ENCODE peak calls at places on chromosomes 4 and X, in seven cellular contexts. E, G, U, D, H, X and Z are unnamed samples.
A peak's percentile ranks its signal among the peaks of the same experiment; 100 is the strongest.

GRCh38 chr4:8830056-8830455 is 41.6 kb downstream of the HMX1 start:
- DNase-seq in E (no peak), G (no peak), U (no peak), D (peak; percentile 30), H (no peak), X (no peak), Z (peak; percentile 28)

GRCh38 chr4:174080361-174080760 is 203.1 kb downstream of the FBXO8 start:
- DNase-seq in E (no peak), G (peak; percentile 35), U (no peak), D (no peak), H (no peak), X (no peak), Z (no peak)

GRCh38 chr4:77880784-77881183 is 18.2 kb downstream of the MRPL1 start:
- DNase-seq in E (no peak), G (no peak), U (peak; percentile 2), D (no peak), H (no peak), X (no peak), Z (no peak)

GRCh38 chrX:7158468-7158990 is 10.6 kb upstream of the PUDP start:
- DNase-seq in E (peak; percentile 29), G (no peak), U (peak; percentile 40), D (no peak), H (no peak), X (no peak), Z (no peak)

GRCh38 chr4:94126669-94127068 is 81.0 kb upstream of the SMARCAD1 start:
- DNase-seq in E (no peak), G (no peak), U (peak; percentile 42), D (no peak), H (no peak), X (no peak), Z (no peak)

GRCh38 chrX:105608745-105609144 is 213.6 kb upstream of the NRK start:
- DNase-seq in E (no peak), G (no peak), U (no peak), D (no peak), H (no peak), X (no peak), Z (no peak)

GRCh38 chr4:153448003-153448731 is 18.0 kb upstream of the TMEM131L start:
- DNase-seq in E (no peak), G (no peak), U (no peak), D (no peak), H (no peak), X (no peak), Z (no peak)

GRCh38 chrX:149881081-149881711 is at the start of gene MAGEA8:
- DNase-seq in E (peak; percentile 53), G (no peak), U (peak; percentile 15), D (no peak), H (no peak), X (peak; percentile 20), Z (no peak)

GRCh38 chr4:2691952-2692435 is 64.1 kb downstream of the TNIP2 start:
- DNase-seq in E (no peak), G (no peak), U (no peak), D (no peak), H (no peak), X (peak; percentile 23), Z (no peak)

GRCh38 chrX:115452256-115452655 is 108.7 kb upstream of the PLS3 start:
- DNase-seq in E (no peak), G (no peak), U (no peak), D (no peak), H (peak; percentile 0), X (no peak), Z (no peak)

GRCh38 chr4:168199262-168199957 is 107.1 kb downstream of the ANXA10 start:
- DNase-seq in E (no peak), G (no peak), U (no peak), D (no peak), H (no peak), X (peak; percentile 4), Z (no peak)

GRCh38 chrX:56313308-56313707 is 81.2 kb downstream of the KLF8 start:
- DNase-seq in E (no peak), G (no peak), U (no peak), D (no peak), H (no peak), X (no peak), Z (no peak)

GRCh38 chr4:53015681-53016080 is 153.6 kb downstream of the RASL11B start:
- DNase-seq in E (peak; percentile 28), G (no peak), U (peak; percentile 53), D (no peak), H (peak; percentile 54), X (peak; percentile 7), Z (no peak)

GRCh38 chr4:145824469-145824868 is 114.2 kb downstream of the ZNF827 start:
- DNase-seq in E (peak; percentile 83), G (no peak), U (peak; percentile 86), D (no peak), H (no peak), X (no peak), Z (peak; percentile 52)

GRCh38 chr4:21862917-21863316 is 85.7 kb downstream of the KCNIP4 start:
- DNase-seq in E (no peak), G (no peak), U (no peak), D (no peak), H (no peak), X (no peak), Z (no peak)

GRCh38 chrX:39855748-39856129 is 242.0 kb downstream of the BCOR start:
- DNase-seq in E (peak; percentile 54), G (peak; percentile 27), U (peak; percentile 65), D (no peak), H (peak; percentile 49), X (peak; percentile 77), Z (no peak)

GRCh38 chr4:829291-829690 is 3.4 kb upstream of the CPLX1 start:
- DNase-seq in E (no peak), G (no peak), U (no peak), D (no peak), H (no peak), X (no peak), Z (no peak)

GRCh38 chrX:40470830-40471429 is 109.8 kb upstream of the ATP6AP2 start:
- DNase-seq in E (no peak), G (no peak), U (peak; percentile 65), D (no peak), H (peak; percentile 2), X (no peak), Z (no peak)

GRCh38 chr4:8155048-8155447 is 3.6 kb downstream of the ABLIM2 start:
- DNase-seq in E (no peak), G (no peak), U (no peak), D (no peak), H (no peak), X (no peak), Z (no peak)